ENCODE peak calls at places on chromosome 15, in seven cellular contexts. One of them, this sample, is unnamed.

GRCh38 chr15:61062268-61062667 is 166.8 kb downstream of the RORA start:
- DNase-seq in body of pancreas: no peak
- DNase-seq in uterus: no peak
- DNase-seq in A549: no peak
- DNase-seq in stomach: no peak
- DNase-seq in transverse colon: no peak
- DNase-seq in sigmoid colon: no peak
- DNase-seq in this sample: no peak

GRCh38 chr15:68644996-68645395 is 66.2 kb downstream of the CORO2B start:
- DNase-seq in body of pancreas: no peak
- DNase-seq in uterus: no peak
- DNase-seq in A549: no peak
- DNase-seq in stomach: no peak
- DNase-seq in transverse colon: no peak
- DNase-seq in sigmoid colon: peak; percentile 51
- DNase-seq in this sample: no peak

GRCh38 chr15:100784493-100785180 is 95.0 kb upstream of the ALDH1A3 start:
- DNase-seq in body of pancreas: no peak
- DNase-seq in uterus: no peak
- DNase-seq in A549: no peak
- DNase-seq in stomach: peak; percentile 9
- DNase-seq in transverse colon: no peak
- DNase-seq in sigmoid colon: peak; percentile 4
- DNase-seq in this sample: no peak

GRCh38 chr15:53586815-53587214 is 172.6 kb downstream of the WDR72 start:
- DNase-seq in body of pancreas: peak; percentile 70
- DNase-seq in uterus: no peak
- DNase-seq in A549: peak; percentile 60
- DNase-seq in stomach: peak; percentile 31
- DNase-seq in transverse colon: peak; percentile 73
- DNase-seq in sigmoid colon: peak; percentile 57
- DNase-seq in this sample: peak; percentile 21

GRCh38 chr15:28058082-28058481 is 41.0 kb downstream of the OCA2 start:
- DNase-seq in body of pancreas: no peak
- DNase-seq in uterus: no peak
- DNase-seq in A549: no peak
- DNase-seq in stomach: no peak
- DNase-seq in transverse colon: no peak
- DNase-seq in sigmoid colon: no peak
- DNase-seq in this sample: no peak

GRCh38 chr15:43911235-43911661 is 84.4 kb downstream of the WDR76 start:
- DNase-seq in body of pancreas: no peak
- DNase-seq in uterus: no peak
- DNase-seq in A549: peak; percentile 55
- DNase-seq in stomach: no peak
- DNase-seq in transverse colon: no peak
- DNase-seq in sigmoid colon: no peak
- DNase-seq in this sample: no peak

GRCh38 chr15:100803158-100803440 is 76.5 kb upstream of the ALDH1A3 start:
- DNase-seq in body of pancreas: no peak
- DNase-seq in uterus: no peak
- DNase-seq in A549: no peak
- DNase-seq in stomach: no peak
- DNase-seq in transverse colon: no peak
- DNase-seq in sigmoid colon: no peak
- DNase-seq in this sample: no peak

GRCh38 chr15:39642011-39642640 is 61.2 kb downstream of the THBS1 start:
- DNase-seq in body of pancreas: no peak
- DNase-seq in uterus: no peak
- DNase-seq in A549: no peak
- DNase-seq in stomach: no peak
- DNase-seq in transverse colon: no peak
- DNase-seq in sigmoid colon: no peak
- DNase-seq in this sample: no peak

GRCh38 chr15:60982249-60982932 is 246.7 kb downstream of the RORA start:
- DNase-seq in body of pancreas: no peak
- DNase-seq in uterus: no peak
- DNase-seq in A549: no peak
- DNase-seq in stomach: no peak
- DNase-seq in transverse colon: no peak
- DNase-seq in sigmoid colon: no peak
- DNase-seq in this sample: no peak

GRCh38 chr15:76310470-76311070 is 699 bp downstream of the ETFA start:
- DNase-seq in body of pancreas: no peak
- DNase-seq in uterus: peak; percentile 25
- DNase-seq in A549: no peak
- DNase-seq in stomach: no peak
- DNase-seq in transverse colon: no peak
- DNase-seq in sigmoid colon: no peak
- DNase-seq in this sample: peak; percentile 65

GRCh38 chr15:85755471-85755870 is 39.3 kb downstream of the KLHL25 start:
- DNase-seq in body of pancreas: no peak
- DNase-seq in uterus: peak; percentile 9
- DNase-seq in A549: no peak
- DNase-seq in stomach: no peak
- DNase-seq in transverse colon: peak; percentile 1
- DNase-seq in sigmoid colon: peak; percentile 40
- DNase-seq in this sample: no peak

GRCh38 chr15:85554852-85555521 is 174.6 kb downstream of the AKAP13 start:
- DNase-seq in body of pancreas: no peak
- DNase-seq in uterus: no peak
- DNase-seq in A549: no peak
- DNase-seq in stomach: no peak
- DNase-seq in transverse colon: no peak
- DNase-seq in sigmoid colon: no peak
- DNase-seq in this sample: no peak

GRCh38 chr15:45197512-45197911 is 9.7 kb upstream of the SHF start:
- DNase-seq in body of pancreas: no peak
- DNase-seq in uterus: no peak
- DNase-seq in A549: no peak
- DNase-seq in stomach: no peak
- DNase-seq in transverse colon: no peak
- DNase-seq in sigmoid colon: no peak
- DNase-seq in this sample: no peak

GRCh38 chr15:101010781-101011180 is 91.6 kb downstream of the LRRK1 start:
- DNase-seq in body of pancreas: no peak
- DNase-seq in uterus: peak; percentile 6
- DNase-seq in A549: no peak
- DNase-seq in stomach: no peak
- DNase-seq in transverse colon: peak; percentile 6
- DNase-seq in sigmoid colon: peak; percentile 34
- DNase-seq in this sample: no peak

GRCh38 chr15:66004618-66005262 is 135.4 kb downstream of the RAB11A start:
- DNase-seq in body of pancreas: peak; percentile 35
- DNase-seq in uterus: no peak
- DNase-seq in A549: peak; percentile 26
- DNase-seq in stomach: no peak
- DNase-seq in transverse colon: no peak
- DNase-seq in sigmoid colon: no peak
- DNase-seq in this sample: peak; percentile 32

GRCh38 chr15:70098461-70099166 is 897 bp upstream of the TLE3 start:
- DNase-seq in body of pancreas: peak; percentile 65
- DNase-seq in uterus: peak; percentile 47
- DNase-seq in A549: peak; percentile 45
- DNase-seq in stomach: peak; percentile 67
- DNase-seq in transverse colon: peak; percentile 67
- DNase-seq in sigmoid colon: peak; percentile 85
- DNase-seq in this sample: peak; percentile 62

GRCh38 chr15:25172691-25173090 is 217.9 kb downstream of the SNRPN start:
- DNase-seq in body of pancreas: peak; percentile 0
- DNase-seq in uterus: no peak
- DNase-seq in A549: no peak
- DNase-seq in stomach: peak; percentile 18
- DNase-seq in transverse colon: no peak
- DNase-seq in sigmoid colon: peak; percentile 55
- DNase-seq in this sample: no peak

GRCh38 chr15:48861813-48862431 is 16.0 kb upstream of the EID1 start:
- DNase-seq in body of pancreas: no peak
- DNase-seq in uterus: no peak
- DNase-seq in A549: peak; percentile 68
- DNase-seq in stomach: no peak
- DNase-seq in transverse colon: peak; percentile 8
- DNase-seq in sigmoid colon: no peak
- DNase-seq in this sample: peak; percentile 87

GRCh38 chr15:50813089-50813488 is 47.6 kb upstream of the SPPL2A start:
- DNase-seq in body of pancreas: no peak
- DNase-seq in uterus: no peak
- DNase-seq in A549: no peak
- DNase-seq in stomach: no peak
- DNase-seq in transverse colon: no peak
- DNase-seq in sigmoid colon: no peak
- DNase-seq in this sample: no peak

GRCh38 chr15:50813865-50814264 is 48.4 kb upstream of the SPPL2A start:
- DNase-seq in body of pancreas: no peak
- DNase-seq in uterus: no peak
- DNase-seq in A549: no peak
- DNase-seq in stomach: no peak
- DNase-seq in transverse colon: no peak
- DNase-seq in sigmoid colon: no peak
- DNase-seq in this sample: no peak

GRCh38 chr15:50814634-50815033 is 49.1 kb upstream of the SPPL2A start:
- DNase-seq in body of pancreas: no peak
- DNase-seq in uterus: no peak
- DNase-seq in A549: no peak
- DNase-seq in stomach: no peak
- DNase-seq in transverse colon: no peak
- DNase-seq in sigmoid colon: no peak
- DNase-seq in this sample: no peak

GRCh38 chr15:50808728-50809127 is 43.2 kb upstream of the SPPL2A start:
- DNase-seq in body of pancreas: no peak
- DNase-seq in uterus: no peak
- DNase-seq in A549: no peak
- DNase-seq in stomach: no peak
- DNase-seq in transverse colon: no peak
- DNase-seq in sigmoid colon: no peak
- DNase-seq in this sample: no peak

DNA sequence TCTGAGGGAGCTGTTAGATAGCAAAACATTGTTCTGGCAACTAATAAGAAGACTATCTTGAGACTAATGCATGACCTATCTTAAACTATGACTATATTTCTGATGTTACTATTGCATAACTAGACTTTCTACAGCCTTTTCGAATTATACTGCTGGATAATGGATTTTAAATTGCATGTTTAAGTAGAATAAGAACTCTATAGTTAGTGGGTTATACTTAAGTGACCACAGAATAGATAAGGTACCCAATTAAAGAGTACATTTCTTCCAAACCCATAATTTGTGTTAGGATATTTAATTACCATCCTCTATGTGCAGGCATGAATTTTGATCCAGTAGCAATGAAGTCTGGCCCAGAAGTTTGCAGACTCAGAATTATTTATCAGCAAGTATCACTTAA is 44.6 kb upstream of the SPPL2A start:
- DNase-seq in body of pancreas: no peak
- DNase-seq in uterus: no peak
- DNase-seq in A549: no peak
- DNase-seq in stomach: no peak
- DNase-seq in transverse colon: no peak
- DNase-seq in sigmoid colon: no peak
- DNase-seq in this sample: no peak
- TF ChIP-seq POLR2A in body of pancreas: no peak
- TF ChIP-seq POLR2A in uterus: no peak
- TF ChIP-seq POLR2A in A549: no peak
- TF ChIP-seq POLR2A in stomach: no peak
- TF ChIP-seq POLR2A in transverse colon: no peak
- TF ChIP-seq POLR2A in sigmoid colon: no peak
- TF ChIP-seq POLR2A in this sample: no peak

GRCh38 chr15:74695597-74696397 is at the start of gene EDC3:
- DNase-seq in body of pancreas: peak; percentile 92
- DNase-seq in uterus: peak; percentile 79
- DNase-seq in A549: peak; percentile 79
- DNase-seq in stomach: peak; percentile 89
- DNase-seq in transverse colon: peak; percentile 90
- DNase-seq in sigmoid colon: peak; percentile 91
- DNase-seq in this sample: peak; percentile 91
- TF ChIP-seq POLR2A in body of pancreas: peak; percentile 68
- TF ChIP-seq POLR2A in uterus: no peak
- TF ChIP-seq POLR2A in A549: peak; percentile 27
- TF ChIP-seq POLR2A in stomach: no peak
- TF ChIP-seq POLR2A in transverse colon: peak; percentile 41
- TF ChIP-seq POLR2A in sigmoid colon: no peak
- TF ChIP-seq POLR2A in this sample: peak; percentile 61

GRCh38 chr15:40694706-40695468 is at the start of gene RAD51:
- DNase-seq in body of pancreas: peak; percentile 89
- DNase-seq in uterus: peak; percentile 89
- DNase-seq in A549: peak; percentile 90
- DNase-seq in stomach: peak; percentile 92
- DNase-seq in transverse colon: peak; percentile 95
- DNase-seq in sigmoid colon: peak; percentile 95
- DNase-seq in this sample: peak; percentile 96
- TF ChIP-seq POLR2A in body of pancreas: peak; percentile 82
- TF ChIP-seq POLR2A in uterus: no peak
- TF ChIP-seq POLR2A in A549: peak; percentile 47
- TF ChIP-seq POLR2A in stomach: no peak
- TF ChIP-seq POLR2A in transverse colon: peak; percentile 80
- TF ChIP-seq POLR2A in sigmoid colon: peak; percentile 19
- TF ChIP-seq POLR2A in this sample: peak; percentile 93

DNA sequence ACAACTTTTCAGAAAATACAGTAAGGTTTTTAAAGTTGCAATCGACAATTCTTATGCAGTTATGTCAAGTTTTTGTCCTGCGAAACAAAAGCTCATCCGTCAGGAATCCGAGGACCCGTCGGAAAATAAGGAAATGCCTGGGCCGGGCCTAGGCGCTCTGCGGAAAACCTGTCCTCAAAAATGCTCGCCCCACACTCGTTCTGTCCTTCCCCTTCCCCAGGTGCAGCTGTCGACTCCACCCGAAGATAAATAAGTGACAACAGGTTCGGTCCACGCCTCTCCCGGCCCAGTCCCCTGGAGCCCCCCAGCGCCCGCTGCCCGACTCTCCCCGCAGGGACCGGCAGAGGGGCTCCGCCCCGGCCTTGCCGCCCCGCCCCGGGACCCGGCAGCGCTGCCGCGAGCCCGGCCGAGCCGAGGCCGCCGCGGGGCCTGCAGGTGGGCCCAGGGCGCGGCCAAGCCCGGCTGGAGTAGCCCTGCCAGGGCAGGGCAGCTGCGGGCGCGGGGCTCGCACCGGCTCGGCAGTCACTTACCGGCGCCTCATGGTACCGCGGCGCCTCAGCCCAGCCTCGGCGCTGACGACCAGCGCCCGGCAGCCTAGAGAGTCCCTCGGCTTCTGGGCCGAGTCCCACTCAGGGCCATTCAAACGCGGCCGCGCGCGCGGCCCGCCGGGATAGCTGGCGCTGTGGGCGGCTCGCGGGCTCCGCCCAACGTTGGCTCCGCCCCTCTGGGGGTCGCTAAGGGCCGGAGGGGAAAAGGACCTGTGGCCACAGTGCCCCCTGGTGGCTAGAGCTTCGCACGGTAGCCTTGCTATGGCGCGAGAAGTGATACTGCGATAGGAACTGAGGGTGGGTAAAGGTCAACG is at the start of gene KATNBL1:
- DNase-seq in body of pancreas: peak; percentile 98
- DNase-seq in uterus: peak; percentile 95
- DNase-seq in A549: peak; percentile 95
- DNase-seq in stomach: peak; percentile 97
- DNase-seq in transverse colon: peak; percentile 99
- DNase-seq in sigmoid colon: peak; percentile 97
- DNase-seq in this sample: peak; percentile 95
- TF ChIP-seq POLR2A in body of pancreas: peak; percentile 90
- TF ChIP-seq POLR2A in uterus: peak; percentile 96
- TF ChIP-seq POLR2A in A549: peak; percentile 93
- TF ChIP-seq POLR2A in stomach: no peak
- TF ChIP-seq POLR2A in transverse colon: peak; percentile 85
- TF ChIP-seq POLR2A in sigmoid colon: peak; percentile 31
- TF ChIP-seq POLR2A in this sample: peak; percentile 97

GRCh38 chr15:97960364-97961066 is at the start of gene ARRDC4:
- DNase-seq in body of pancreas: peak; percentile 100
- DNase-seq in uterus: peak; percentile 100
- DNase-seq in A549: peak; percentile 99
- DNase-seq in stomach: peak; percentile 100
- DNase-seq in transverse colon: peak; percentile 100
- DNase-seq in sigmoid colon: peak; percentile 100
- DNase-seq in this sample: peak; percentile 99
- TF ChIP-seq POLR2A in body of pancreas: peak; percentile 89
- TF ChIP-seq POLR2A in uterus: peak; percentile 73
- TF ChIP-seq POLR2A in A549: no peak
- TF ChIP-seq POLR2A in stomach: no peak
- TF ChIP-seq POLR2A in transverse colon: peak; percentile 81
- TF ChIP-seq POLR2A in sigmoid colon: peak; percentile 82
- TF ChIP-seq POLR2A in this sample: peak; percentile 75